ENCODE peak calls at places on chromosome 18, in five cellular contexts. One of them, this sample, is unnamed. For H3K27me3, the result is how much of the 10 kb centered on the place peaks cover.

GRCh38 chr18:12287131-12287681 is 20.8 kb upstream of the TUBB6 start:
- DNase-seq in mesendoderm: peak
- DNase-seq in IMR-90: no peak
- DNase-seq in upper lobe of right lung: peak
- DNase-seq in adrenal gland: no peak
- DNase-seq in this sample: peak

GRCh38 chr18:43277164-43277600 is at the start of gene SYT4:
- DNase-seq in mesendoderm: peak
- DNase-seq in IMR-90: peak
- DNase-seq in upper lobe of right lung: peak
- DNase-seq in adrenal gland: peak
- DNase-seq in this sample: peak

GRCh38 chr18:56298935-56299334 is 339.5 kb downstream of the TXNL1 start:
- DNase-seq in mesendoderm: peak
- DNase-seq in IMR-90: peak
- DNase-seq in upper lobe of right lung: no peak
- DNase-seq in adrenal gland: no peak
- DNase-seq in this sample: no peak

GRCh38 chr18:22467760-22468553 is 50.2 kb upstream of the CTAGE1 start:
- DNase-seq in mesendoderm: no peak
- DNase-seq in IMR-90: peak
- DNase-seq in upper lobe of right lung: no peak
- DNase-seq in adrenal gland: peak
- DNase-seq in this sample: no peak

GRCh38 chr18:48318481-48318880 is 90.7 kb downstream of the ZBTB7C start:
- DNase-seq in mesendoderm: peak
- DNase-seq in IMR-90: no peak
- DNase-seq in upper lobe of right lung: peak
- DNase-seq in adrenal gland: no peak
- DNase-seq in this sample: peak

GRCh38 chr18:48809365-48809764 is 141.4 kb downstream of the SMAD7 start:
- DNase-seq in mesendoderm: no peak
- DNase-seq in IMR-90: no peak
- DNase-seq in upper lobe of right lung: no peak
- DNase-seq in adrenal gland: no peak
- DNase-seq in this sample: no peak

GRCh38 chr18:37238271-37238670 is 327.3 kb downstream of the CELF4 start:
- DNase-seq in mesendoderm: no peak
- DNase-seq in IMR-90: no peak
- DNase-seq in upper lobe of right lung: no peak
- DNase-seq in adrenal gland: no peak
- DNase-seq in this sample: no peak

GRCh38 chr18:42310956-42311355 is 355.9 kb downstream of the PIK3C3 start:
- DNase-seq in mesendoderm: peak
- DNase-seq in IMR-90: no peak
- DNase-seq in upper lobe of right lung: no peak
- DNase-seq in adrenal gland: no peak
- DNase-seq in this sample: no peak

GRCh38 chr18:2846638-2847340 is at the start of gene EMILIN2:
- DNase-seq in mesendoderm: peak
- DNase-seq in IMR-90: peak
- DNase-seq in upper lobe of right lung: peak
- DNase-seq in adrenal gland: peak
- DNase-seq in this sample: peak

GRCh38 chr18:2848879-2849254 is 2.1 kb downstream of the EMILIN2 start:
- DNase-seq in mesendoderm: no peak
- DNase-seq in IMR-90: no peak
- DNase-seq in upper lobe of right lung: no peak
- DNase-seq in adrenal gland: no peak
- DNase-seq in this sample: no peak

GRCh38 chr18:2846241-2846637 is 567 bp upstream of the EMILIN2 start:
- DNase-seq in mesendoderm: peak
- DNase-seq in IMR-90: peak
- DNase-seq in upper lobe of right lung: no peak
- DNase-seq in adrenal gland: no peak
- DNase-seq in this sample: no peak

GRCh38 chr18:2847341-2848144 is 737 bp downstream of the EMILIN2 start:
- DNase-seq in mesendoderm: peak
- DNase-seq in IMR-90: no peak
- DNase-seq in upper lobe of right lung: peak
- DNase-seq in adrenal gland: no peak
- DNase-seq in this sample: peak

GRCh38 chr18:2848145-2848878 is 1.5 kb downstream of the EMILIN2 start:
- DNase-seq in mesendoderm: no peak
- DNase-seq in IMR-90: no peak
- DNase-seq in upper lobe of right lung: no peak
- DNase-seq in adrenal gland: no peak
- DNase-seq in this sample: peak
- H3K27me3 ChIP-seq in mesendoderm: under half
- H3K27me3 ChIP-seq in IMR-90: half or more
- H3K27me3 ChIP-seq in upper lobe of right lung: under half
- H3K27me3 ChIP-seq in adrenal gland: under half
- H3K27me3 ChIP-seq in this sample: under half

DNA sequence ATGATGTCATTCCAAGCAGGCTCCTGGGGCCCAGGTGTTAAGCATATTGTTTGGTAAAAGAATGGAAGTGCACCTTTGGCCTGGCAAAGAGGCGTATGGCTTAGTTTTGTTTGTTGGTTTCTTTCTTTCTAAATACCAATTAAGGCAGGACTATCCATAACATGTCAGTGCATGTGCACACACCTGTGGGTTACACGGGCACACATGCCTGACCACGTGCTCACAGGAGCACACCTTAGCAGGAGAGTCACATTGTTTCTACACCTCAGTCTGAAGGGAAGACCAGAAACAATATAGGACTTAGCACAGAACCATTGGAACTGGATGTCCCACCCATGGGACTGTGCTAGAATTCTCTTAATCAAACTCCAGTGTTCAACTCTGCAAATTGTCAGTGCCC is 127.8 kb downstream of the FBXO15 start:
- DNase-seq in mesendoderm: no peak
- DNase-seq in IMR-90: no peak
- DNase-seq in upper lobe of right lung: no peak
- DNase-seq in adrenal gland: no peak
- DNase-seq in this sample: no peak
- H3K27me3 ChIP-seq in mesendoderm: under half
- H3K27me3 ChIP-seq in IMR-90: under half
- H3K27me3 ChIP-seq in upper lobe of right lung: under half
- H3K27me3 ChIP-seq in adrenal gland: under half
- H3K27me3 ChIP-seq in this sample: under half

GRCh38 chr18:29383311-29384273 is 1206.7 kb upstream of the CDH2 start:
- DNase-seq in mesendoderm: no peak
- DNase-seq in IMR-90: peak
- DNase-seq in upper lobe of right lung: no peak
- DNase-seq in adrenal gland: no peak
- DNase-seq in this sample: no peak
- H3K27me3 ChIP-seq in mesendoderm: under half
- H3K27me3 ChIP-seq in IMR-90: under half
- H3K27me3 ChIP-seq in upper lobe of right lung: under half
- H3K27me3 ChIP-seq in adrenal gland: under half
- H3K27me3 ChIP-seq in this sample: under half

GRCh38 chr18:25349131-25349925 is 2.6 kb downstream of the ZNF521 start:
- DNase-seq in mesendoderm: peak
- DNase-seq in IMR-90: peak
- DNase-seq in upper lobe of right lung: peak
- DNase-seq in adrenal gland: peak
- DNase-seq in this sample: peak

GRCh38 chr18:25351280-25351772 is 640 bp downstream of the ZNF521 start:
- DNase-seq in mesendoderm: no peak
- DNase-seq in IMR-90: peak
- DNase-seq in upper lobe of right lung: no peak
- DNase-seq in adrenal gland: peak
- DNase-seq in this sample: no peak

GRCh38 chr18:25348361-25349130 is 3.4 kb downstream of the ZNF521 start:
- DNase-seq in mesendoderm: peak
- DNase-seq in IMR-90: no peak
- DNase-seq in upper lobe of right lung: no peak
- DNase-seq in adrenal gland: no peak
- DNase-seq in this sample: peak

GRCh38 chr18:25350561-25351201 is 1.3 kb downstream of the ZNF521 start:
- DNase-seq in mesendoderm: peak
- DNase-seq in IMR-90: peak
- DNase-seq in upper lobe of right lung: no peak
- DNase-seq in adrenal gland: peak
- DNase-seq in this sample: peak

GRCh38 chr18:25349926-25350560 is 1.9 kb downstream of the ZNF521 start:
- DNase-seq in mesendoderm: peak
- DNase-seq in IMR-90: peak
- DNase-seq in upper lobe of right lung: no peak
- DNase-seq in adrenal gland: peak
- DNase-seq in this sample: peak
- H3K27me3 ChIP-seq in mesendoderm: under half
- H3K27me3 ChIP-seq in IMR-90: under half
- H3K27me3 ChIP-seq in upper lobe of right lung: under half
- H3K27me3 ChIP-seq in adrenal gland: under half
- H3K27me3 ChIP-seq in this sample: half or more

GRCh38 chr18:31445908-31446307 is 1.6 kb upstream of the DSG3 start:
- DNase-seq in mesendoderm: no peak
- DNase-seq in IMR-90: no peak
- DNase-seq in upper lobe of right lung: no peak
- DNase-seq in adrenal gland: no peak
- DNase-seq in this sample: no peak

GRCh38 chr18:31440787-31441186 is 6.8 kb upstream of the DSG3 start:
- DNase-seq in mesendoderm: no peak
- DNase-seq in IMR-90: no peak
- DNase-seq in upper lobe of right lung: no peak
- DNase-seq in adrenal gland: no peak
- DNase-seq in this sample: no peak

GRCh38 chr18:31446854-31447253 is 687 bp upstream of the DSG3 start:
- DNase-seq in mesendoderm: no peak
- DNase-seq in IMR-90: no peak
- DNase-seq in upper lobe of right lung: no peak
- DNase-seq in adrenal gland: no peak
- DNase-seq in this sample: no peak

GRCh38 chr18:31447530-31448191 is at the start of gene DSG3:
- DNase-seq in mesendoderm: peak
- DNase-seq in IMR-90: no peak
- DNase-seq in upper lobe of right lung: no peak
- DNase-seq in adrenal gland: no peak
- DNase-seq in this sample: no peak

DNA sequence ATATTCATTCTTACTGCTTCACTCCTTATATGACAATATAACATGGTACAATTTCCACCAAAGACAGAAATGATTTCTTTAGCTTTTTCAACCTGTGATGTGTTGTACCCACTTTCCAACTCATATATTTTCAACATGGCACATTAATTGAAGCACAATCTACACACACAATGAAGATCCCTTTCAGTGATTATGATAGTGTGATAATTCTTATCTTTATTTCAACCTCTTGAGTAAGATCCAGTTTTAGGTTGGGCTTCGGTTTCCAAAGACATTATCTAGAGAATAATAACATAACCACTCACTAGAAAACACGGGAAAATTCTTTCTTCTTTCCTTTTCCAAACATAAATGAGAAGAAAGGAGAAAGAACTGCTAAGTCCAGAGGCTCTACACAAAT is 3.4 kb upstream of the DSG3 start:
- DNase-seq in mesendoderm: no peak
- DNase-seq in IMR-90: no peak
- DNase-seq in upper lobe of right lung: no peak
- DNase-seq in adrenal gland: no peak
- DNase-seq in this sample: no peak
- H3K27me3 ChIP-seq in mesendoderm: under half
- H3K27me3 ChIP-seq in IMR-90: under half
- H3K27me3 ChIP-seq in upper lobe of right lung: under half
- H3K27me3 ChIP-seq in adrenal gland: under half
- H3K27me3 ChIP-seq in this sample: under half

GRCh38 chr18:10453261-10453884 is 1.1 kb upstream of the APCDD1 start:
- DNase-seq in mesendoderm: no peak
- DNase-seq in IMR-90: no peak
- DNase-seq in upper lobe of right lung: no peak
- DNase-seq in adrenal gland: no peak
- DNase-seq in this sample: no peak

GRCh38 chr18:10455726-10456453 is 1.5 kb downstream of the APCDD1 start:
- DNase-seq in mesendoderm: peak
- DNase-seq in IMR-90: no peak
- DNase-seq in upper lobe of right lung: no peak
- DNase-seq in adrenal gland: no peak
- DNase-seq in this sample: peak

GRCh38 chr18:10453885-10454772 is at the start of gene APCDD1:
- DNase-seq in mesendoderm: peak
- DNase-seq in IMR-90: no peak
- DNase-seq in upper lobe of right lung: peak
- DNase-seq in adrenal gland: peak
- DNase-seq in this sample: peak

GRCh38 chr18:10456718-10457499 is 2.5 kb downstream of the APCDD1 start:
- DNase-seq in mesendoderm: no peak
- DNase-seq in IMR-90: no peak
- DNase-seq in upper lobe of right lung: no peak
- DNase-seq in adrenal gland: no peak
- DNase-seq in this sample: no peak

GRCh38 chr18:10454800-10455550 is 540 bp downstream of the APCDD1 start:
- DNase-seq in mesendoderm: peak
- DNase-seq in IMR-90: peak
- DNase-seq in upper lobe of right lung: peak
- DNase-seq in adrenal gland: no peak
- DNase-seq in this sample: no peak
- H3K27me3 ChIP-seq in mesendoderm: under half
- H3K27me3 ChIP-seq in IMR-90: under half
- H3K27me3 ChIP-seq in upper lobe of right lung: under half
- H3K27me3 ChIP-seq in adrenal gland: under half
- H3K27me3 ChIP-seq in this sample: under half

GRCh38 chr18:59266019-59266369 is 7.3 kb downstream of the RAX start:
- DNase-seq in mesendoderm: no peak
- DNase-seq in IMR-90: no peak
- DNase-seq in upper lobe of right lung: no peak
- DNase-seq in adrenal gland: no peak
- DNase-seq in this sample: no peak
- H3K27me3 ChIP-seq in mesendoderm: half or more
- H3K27me3 ChIP-seq in IMR-90: half or more
- H3K27me3 ChIP-seq in upper lobe of right lung: half or more
- H3K27me3 ChIP-seq in adrenal gland: half or more
- H3K27me3 ChIP-seq in this sample: half or more